ENCODE peak calls at places on chromosomes 16 and 17, in ten cellular contexts. G, F, W, I, D, U, A, K, J and T are unnamed samples.
A peak's percentile ranks its signal among the peaks of the same experiment; 100 is the strongest.

GRCh38 chr17:77304051-77304745 is 163.4 kb downstream of the SEC14L1 start:
- DNase-seq in D (no peak), G (peak; percentile 53), A (no peak), I (no peak), F (no peak), J (no peak), U (no peak), K (no peak), W (no peak), T (no peak)

GRCh38 chr16:31712064-31712540 is 161.5 kb upstream of the ZNF267 start:
- DNase-seq in F (no peak), I (no peak), J (no peak), K (no peak), G (no peak), D (no peak), U (no peak), A (no peak), W (no peak), T (no peak)

GRCh38 chr16:62041401-62041800 is 5.2 kb upstream of the CDH8 start:
- DNase-seq in G (no peak), K (peak; percentile 76), J (no peak), I (no peak), D (peak; percentile 3), W (no peak), F (no peak), A (peak; percentile 54), U (no peak), T (peak; percentile 45)

GRCh38 chr17:28861393-28862203 is 6.8 kb downstream of the ERAL1 start:
- DNase-seq in F (no peak), J (no peak), D (no peak), I (no peak), K (no peak), W (no peak), U (no peak), G (no peak), A (no peak), T (no peak)

GRCh38 chr17:41678907-41679739 is 9.6 kb upstream of the EIF1 start:
- DNase-seq in D (no peak), W (no peak), G (peak; percentile 88), K (no peak), I (no peak), F (peak; percentile 29), U (no peak), A (no peak), J (peak; percentile 98), T (peak; percentile 91)

GRCh38 chr16:56301391-56301850 is 110.1 kb downstream of the GNAO1 start:
- DNase-seq in U (no peak), A (no peak), F (no peak), K (peak; percentile 43), J (no peak), G (peak; percentile 66), D (peak; percentile 13), I (no peak), W (no peak), T (no peak)

GRCh38 chr17:47695664-47696376 is 1.9 kb downstream of the TBKBP1 start:
- DNase-seq in J (no peak), U (no peak), F (no peak), D (no peak), A (no peak), G (no peak), W (no peak), I (no peak), K (no peak), T (no peak)

GRCh38 chr17:32909787-32910369 is 18.1 kb upstream of the TMEM98 start:
- DNase-seq in F (no peak), J (peak; percentile 80), U (no peak), W (peak; percentile 25), D (peak; percentile 85), K (peak; percentile 60), I (peak; percentile 68), G (peak; percentile 77), A (peak; percentile 72), T (peak; percentile 78)

GRCh38 chr16:85151603-85152413 is 39.5 kb upstream of the CIBAR2 start:
- DNase-seq in D (no peak), J (no peak), F (no peak), U (peak; percentile 90), G (peak; percentile 93), I (no peak), K (no peak), W (no peak), A (no peak), T (peak; percentile 98)